ENCODE peak calls at places on chromosome 3, in six cellular contexts. Q, H, I, M, K and B are unnamed samples.
A peak's percentile ranks its signal among the peaks of the same experiment; 100 is the strongest.

GRCh38 chr3:141955163-141955562 is 78.7 kb downstream of the ATP1B3 start:
- DNase-seq in Q (no peak), H (no peak), I (no peak), M (peak; percentile 51), K (no peak), B (no peak)

GRCh38 chr3:132641837-132642538 is 17.6 kb downstream of the ACAD11 start:
- DNase-seq in Q (no peak), H (peak; percentile 58), I (no peak), M (no peak), K (no peak), B (no peak)

GRCh38 chr3:130465486-130465885 is 51.5 kb upstream of the COL6A6 start:
- DNase-seq in Q (no peak), H (no peak), I (no peak), M (no peak), K (no peak), B (no peak)

GRCh38 chr3:128412180-128413002 is 54.3 kb downstream of the DNAJB8 start:
- DNase-seq in Q (no peak), H (no peak), I (no peak), M (no peak), K (no peak), B (no peak)

GRCh38 chr3:153162513-153163348 is 705 bp downstream of the RAP2B start:
- DNase-seq in Q (peak; percentile 44), H (peak; percentile 19), I (no peak), M (peak; percentile 85), K (peak; percentile 52), B (peak; percentile 84)

GRCh38 chr3:70849911-70850699 is 537.7 kb upstream of the MDFIC2 start:
- DNase-seq in Q (no peak), H (no peak), I (no peak), M (no peak), K (no peak), B (no peak)

GRCh38 chr3:172536993-172537419 is 13.8 kb upstream of the TNFSF10 start:
- DNase-seq in Q (no peak), H (no peak), I (no peak), M (no peak), K (no peak), B (no peak)

GRCh38 chr3:170414202-170414663 is 4.4 kb upstream of the CLDN11 start:
- DNase-seq in Q (peak; percentile 5), H (peak; percentile 90), I (peak; percentile 35), M (no peak), K (peak; percentile 84), B (peak; percentile 50)

GRCh38 chr3:147881933-147882332 is 472.8 kb downstream of the ZIC1 start:
- DNase-seq in Q (no peak), H (no peak), I (no peak), M (no peak), K (no peak), B (no peak)

GRCh38 chr3:11212784-11213183 is 58.5 kb downstream of the HRH1 start:
- DNase-seq in Q (no peak), H (no peak), I (no peak), M (no peak), K (no peak), B (no peak)

GRCh38 chr3:46615976-46616375 is 3.7 kb downstream of the FAM240A start:
- DNase-seq in Q (no peak), H (no peak), I (no peak), M (no peak), K (no peak), B (no peak)

GRCh38 chr3:100697183-100697582 is 12.1 kb upstream of the TFG start:
- DNase-seq in Q (no peak), H (no peak), I (no peak), M (no peak), K (no peak), B (no peak)

GRCh38 chr3:126634803-126635202 is 20.1 kb downstream of the TXNRD3 start:
- DNase-seq in Q (no peak), H (no peak), I (no peak), M (no peak), K (no peak), B (no peak)

GRCh38 chr3:124587053-124587408 is 143.2 kb upstream of the UMPS start:
- DNase-seq in Q (no peak), H (no peak), I (no peak), M (no peak), K (no peak), B (no peak)

GRCh38 chr3:161310649-161311423 is 60.5 kb downstream of the SPTSSB start:
- DNase-seq in Q (no peak), H (no peak), I (no peak), M (no peak), K (no peak), B (no peak)

GRCh38 chr3:5330152-5330810 is 142.8 kb downstream of the EDEM1 start:
- DNase-seq in Q (peak; percentile 2), H (no peak), I (no peak), M (no peak), K (peak; percentile 13), B (no peak)

GRCh38 chr3:51778554-51778953 is 483 bp downstream of the IQCF6 start:
- DNase-seq in Q (no peak), H (no peak), I (no peak), M (no peak), K (no peak), B (no peak)

GRCh38 chr3:50523170-50523865 is 19.9 kb upstream of the CACNA2D2 start:
- DNase-seq in Q (no peak), H (no peak), I (no peak), M (no peak), K (no peak), B (no peak)

GRCh38 chr3:171646357-171647133 is 163.7 kb downstream of the PLD1 start:
- DNase-seq in Q (no peak), H (peak; percentile 77), I (no peak), M (no peak), K (peak; percentile 69), B (no peak)

GRCh38 chr3:74862501-74862900 is 248.0 kb upstream of the CNTN3 start:
- DNase-seq in Q (no peak), H (no peak), I (no peak), M (no peak), K (peak; percentile 18), B (no peak)